ENCODE peak calls at places on chromosomes 2 and 18, in five cellular contexts. A, U, H, G and I are unnamed samples.

GRCh38 chr18:741931-742512 is 29.6 kb upstream of the ENOSF1 start:
- DNase-seq in H (no peak), A (peak; percentile 60), U (no peak), G (no peak), I (no peak)

GRCh38 chr18:54223568-54224241 is 764 bp downstream of the MBD2 start:
- DNase-seq in U (peak; percentile 74), H (peak; percentile 46), G (peak; percentile 73), A (peak; percentile 87), I (no peak)

GRCh38 chr18:38453880-38454279 is 888.3 kb upstream of the CELF4 start:
- DNase-seq in A (no peak), H (no peak), U (no peak), G (no peak), I (no peak)

GRCh38 chr2:36650031-36650430 is 46.5 kb upstream of the VIT start:
- DNase-seq in A (peak; percentile 56), U (no peak), H (peak; percentile 61), G (peak; percentile 31), I (no peak)

GRCh38 chr2:194495046-194495445 is 1162.0 kb upstream of the SLC39A10 start:
- DNase-seq in H (no peak), U (no peak), A (no peak), G (no peak), I (no peak)

GRCh38 chr18:58992301-58993231 is 127.9 kb downstream of the ZNF532 start:
- DNase-seq in A (no peak), G (no peak), H (no peak), U (no peak), I (no peak)

GRCh38 chr2:16184945-16185660 is 244.8 kb downstream of the MYCN start:
- DNase-seq in G (no peak), H (no peak), A (no peak), U (no peak), I (no peak)

GRCh38 chr2:128603411-128603924 is 284.8 kb upstream of the HS6ST1 start:
- DNase-seq in U (no peak), A (no peak), G (no peak), H (no peak), I (no peak)

GRCh38 chr18:42338683-42339082 is 383.6 kb downstream of the PIK3C3 start:
- DNase-seq in A (no peak), G (no peak), H (no peak), U (no peak), I (no peak)

GRCh38 chr2:225270861-225271260 is 128.6 kb upstream of the NYAP2 start:
- DNase-seq in H (peak; percentile 53), G (no peak), A (peak; percentile 76), U (no peak), I (no peak)

GRCh38 chr2:70069049-70069448 is 18.2 kb upstream of the PCBP1 start:
- DNase-seq in G (no peak), A (no peak), U (peak; percentile 57), H (peak; percentile 7), I (no peak)

GRCh38 chr2:96107883-96108551 is 8.4 kb downstream of the ADRA2B start:
- DNase-seq in G (no peak), H (no peak), A (no peak), U (no peak), I (no peak)

GRCh38 chr2:160282063-160282580 is 82.0 kb upstream of the ITGB6 start:
- DNase-seq in A (peak; percentile 59), U (no peak), G (no peak), H (no peak), I (no peak)

GRCh38 chr18:48656582-48656981 is 117.8 kb downstream of the CTIF start:
- DNase-seq in H (no peak), G (no peak), A (peak; percentile 37), U (no peak), I (no peak)

GRCh38 chr2:54979645-54980044 is 70.6 kb downstream of the RTN4 start:
- DNase-seq in U (peak; percentile 79), H (peak; percentile 58), G (peak; percentile 74), A (no peak), I (no peak)

GRCh38 chr2:35104306-35104705 is 1251.3 kb upstream of the CRIM1 start:
- DNase-seq in U (no peak), H (no peak), A (no peak), G (no peak), I (no peak)

GRCh38 chr2:26469092-26469710 is 8.7 kb downstream of the OTOF start:
- DNase-seq in A (peak; percentile 71), U (no peak), H (peak; percentile 72), G (peak; percentile 54), I (no peak)

GRCh38 chr2:88746929-88747490 is 55.5 kb downstream of the RPIA start:
- DNase-seq in U (no peak), A (no peak), G (no peak), H (no peak), I (no peak)

GRCh38 chr2:239393401-239393940 is 7.3 kb downstream of the HDAC4 start:
- DNase-seq in G (no peak), A (peak; percentile 6), H (no peak), U (no peak), I (no peak)

GRCh38 chr2:68429311-68429826 is 37.7 kb downstream of the FBXO48 start:
- DNase-seq in G (no peak), A (no peak), H (no peak), U (no peak), I (no peak)

GRCh38 chr2:38443021-38443541 is 66.0 kb upstream of the ATL2 start:
- DNase-seq in U (no peak), H (peak; percentile 76), G (no peak), A (peak; percentile 91), I (no peak)

GRCh38 chr2:157221394-157221988 is 36.0 kb upstream of the GALNT5 start:
- DNase-seq in A (no peak), U (no peak), G (no peak), H (no peak), I (no peak)

GRCh38 chr18:34583895-34584294 is 126.2 kb upstream of the DTNA start:
- DNase-seq in A (no peak), U (no peak), H (no peak), G (no peak), I (no peak)

GRCh38 chr18:62531931-62532330 is 9.1 kb downstream of the ZCCHC2 start:
- DNase-seq in G (no peak), A (no peak), H (no peak), U (no peak), I (no peak)

GRCh38 chr2:199455533-199456382 is 2.0 kb downstream of the SATB2 start:
- DNase-seq in H (peak; percentile 48), A (no peak), G (no peak), U (peak; percentile 53), I (no peak)

GRCh38 chr2:240733803-240734495 is 42.3 kb downstream of the AQP12A start:
- DNase-seq in H (no peak), U (no peak), A (no peak), G (no peak), I (no peak)
- TF ChIP-seq CTCF in H (no peak), U (no peak), A (no peak), G (no peak), I (no peak)

DNA sequence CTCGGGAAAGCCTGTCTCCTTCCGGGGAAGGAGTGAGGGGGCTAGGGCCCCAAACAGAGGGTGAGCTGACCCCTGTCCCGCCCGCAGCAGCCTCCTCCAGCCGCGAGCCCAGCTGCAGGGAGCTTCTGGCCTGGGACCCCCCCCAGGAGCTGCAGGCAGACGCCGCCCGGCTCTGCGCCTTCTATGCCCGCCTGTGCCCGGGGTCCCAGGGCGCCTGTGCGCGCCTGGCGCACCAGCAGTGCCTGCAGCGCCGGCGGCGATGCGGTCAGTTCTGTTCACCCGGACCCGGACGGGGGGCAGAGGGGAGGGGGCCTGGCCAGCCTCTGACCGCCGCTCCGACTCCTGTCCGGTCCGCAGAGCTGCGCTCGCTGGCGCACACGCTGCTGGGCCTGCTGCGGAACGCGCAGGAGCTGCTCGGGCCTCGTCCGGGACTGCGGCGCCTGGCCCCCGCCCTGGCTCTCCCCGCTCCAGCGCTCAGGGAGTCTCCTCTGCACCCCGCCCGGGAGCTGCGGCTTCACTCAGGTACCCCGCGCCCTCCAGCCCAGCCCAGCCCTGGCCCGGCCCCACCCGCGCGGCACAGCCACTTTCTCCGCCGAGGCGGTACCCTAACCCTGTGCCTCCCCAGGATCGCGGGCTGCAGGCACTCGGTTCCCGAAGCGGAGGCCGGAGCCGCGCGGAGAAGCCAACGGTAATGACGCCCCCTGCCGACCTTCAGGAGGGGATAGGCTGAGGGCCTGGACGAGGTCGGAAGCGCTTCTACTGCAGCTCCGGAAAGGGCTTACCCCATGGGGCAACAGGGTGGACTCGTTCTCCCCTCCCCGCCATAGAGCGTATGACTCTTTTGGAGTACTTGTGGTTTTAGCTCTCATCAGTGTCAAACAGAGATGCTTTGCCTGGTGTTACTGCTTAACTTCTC is 2.0 kb upstream of the CHRND start:
- DNase-seq in A (peak; percentile 9), H (peak; percentile 70), U (no peak), G (no peak), I (no peak)
- TF ChIP-seq CTCF in A (peak; percentile 35), H (peak; percentile 27), U (no peak), G (no peak), I (peak; percentile 49)

DNA sequence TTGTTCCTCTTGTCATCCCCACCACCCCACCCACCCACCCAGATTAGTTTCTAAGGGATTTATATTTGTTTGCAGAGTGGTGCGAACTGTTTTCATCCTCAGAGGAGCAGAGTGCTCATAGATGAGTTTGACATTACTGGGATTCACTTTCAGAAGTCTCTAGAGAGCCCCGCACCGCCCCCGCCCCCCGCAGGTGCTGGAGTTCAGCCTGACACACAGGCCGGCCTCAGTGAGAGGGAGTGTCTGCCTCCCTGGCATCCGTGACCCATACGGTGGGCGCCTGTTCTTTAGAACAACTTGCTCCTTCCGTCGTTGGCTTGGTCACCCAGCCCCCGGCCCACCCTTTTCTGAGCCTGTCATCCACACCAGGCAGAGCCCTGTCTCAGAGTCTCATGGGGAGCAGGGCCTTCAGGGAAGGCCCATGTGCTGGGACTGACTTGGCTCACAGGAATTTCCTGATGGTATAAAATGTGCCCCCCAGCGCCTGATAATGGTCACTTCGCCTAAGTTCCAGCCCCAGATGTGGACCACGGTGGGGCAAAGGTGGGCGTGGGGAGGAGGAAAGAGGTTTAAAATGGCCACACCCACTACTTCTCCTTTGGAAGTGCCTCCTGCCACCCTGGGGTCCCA is 44.3 kb downstream of the HPCAL1 start:
- DNase-seq in U (no peak), H (no peak), G (no peak), A (no peak), I (no peak)
- TF ChIP-seq CTCF in U (no peak), H (no peak), G (no peak), A (no peak), I (no peak)

DNA sequence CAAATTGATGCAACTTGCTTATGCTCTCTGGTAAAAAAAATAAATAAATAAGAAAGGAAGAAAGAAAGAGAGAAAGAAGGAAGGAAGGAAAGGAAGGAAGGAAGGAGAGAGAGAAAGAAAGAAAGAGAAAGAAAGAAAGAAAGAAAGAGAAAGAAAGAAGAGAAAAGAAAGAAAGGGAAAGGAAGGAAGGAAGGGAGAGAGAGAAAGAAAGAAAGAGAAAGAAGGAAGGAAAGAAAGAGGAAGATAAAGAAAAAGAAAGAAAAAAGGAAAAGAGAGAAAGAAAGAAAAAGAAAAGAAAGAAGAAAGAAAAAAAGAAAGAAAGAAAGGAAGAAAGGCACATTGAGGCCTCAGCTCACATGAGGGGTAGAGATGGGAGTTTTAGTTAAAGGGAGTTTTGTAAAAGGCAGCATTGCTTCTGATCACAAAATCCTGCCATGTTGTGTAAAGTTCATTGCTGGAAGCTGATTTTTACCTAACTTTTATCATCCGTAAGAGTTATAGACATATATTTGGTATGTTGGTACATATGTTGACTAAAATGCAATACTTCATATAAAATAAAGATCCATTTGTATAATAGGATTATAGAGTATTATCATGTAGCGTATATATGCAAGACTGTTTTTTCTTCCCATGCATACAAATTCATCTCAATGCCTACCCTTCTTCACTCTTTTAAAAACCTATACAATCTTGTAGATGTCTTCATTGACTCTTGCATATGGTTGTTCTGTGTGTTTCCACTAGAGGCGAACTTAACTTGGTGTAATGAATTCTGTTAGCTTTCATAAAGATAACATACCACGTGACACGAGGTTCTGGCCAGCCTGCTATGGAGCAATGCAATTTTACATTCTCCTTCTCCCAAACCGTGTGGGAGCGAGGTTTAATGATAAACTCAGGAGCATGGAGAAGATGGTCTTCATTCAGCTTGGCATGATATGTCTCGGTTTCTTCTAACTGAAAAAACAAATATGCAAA is 32.8 kb downstream of the MYOM1 start:
- DNase-seq in G (no peak), H (peak; percentile 13), U (peak; percentile 32), A (no peak), I (no peak)
- TF ChIP-seq CTCF in G (no peak), H (no peak), U (peak; percentile 45), A (no peak), I (no peak)